ENCODE peak calls at places on chromosome 16, in nine cellular contexts. A is IMR-90; G is right lobe of liver; D is SK-MEL-5; N is occipital lobe; I is neural progenitor cell; H is activated CD4-positive, alpha-beta T cell treated with anti-CD3 and anti-CD28 coated beads for 48 hours; Z is naive thymus-derived CD8-positive, alpha-beta T cell; Y is NCI-H2081. O is an unnamed sample.

GRCh38 chr16:74984670-74985411 is at the start of gene WDR59:
- DNase-seq in D (peak), G (peak), A (peak), Y (peak), Z (peak), H (peak), I (peak), N (peak), O (peak)

GRCh38 chr16:82197540-82198240 is 27.7 kb upstream of the MPHOSPH6 start:
- DNase-seq in A (no peak), G (no peak), I (no peak), D (no peak), H (no peak), Y (no peak), Z (no peak), N (no peak), O (no peak)

GRCh38 chr16:85105475-85105874 is 6.8 kb downstream of the CIBAR2 start:
- DNase-seq in N (no peak), I (no peak), H (no peak), D (no peak), Y (no peak), A (no peak), G (no peak), Z (no peak), O (no peak)

GRCh38 chr16:82203198-82203597 is 33.2 kb upstream of the MPHOSPH6 start:
- DNase-seq in Y (no peak), G (no peak), Z (no peak), H (no peak), D (no peak), N (no peak), I (no peak), A (no peak), O (no peak)

GRCh38 chr16:51674615-51675014 is 523.5 kb upstream of the SALL1 start:
- DNase-seq in I (no peak), H (no peak), G (no peak), N (no peak), A (no peak), D (no peak), Z (no peak), Y (no peak), O (no peak)

GRCh38 chr16:67967956-67968439 is 439 bp downstream of the SLC12A4 start:
- DNase-seq in Y (no peak), D (no peak), N (no peak), Z (peak), G (no peak), I (peak), H (peak), A (peak), O (no peak)

GRCh38 chr16:48916566-48916965 is 306.6 kb upstream of the N4BP1 start:
- DNase-seq in Z (no peak), I (no peak), D (no peak), N (no peak), Y (no peak), G (no peak), H (no peak), A (no peak), O (no peak)

GRCh38 chr16:89607937-89608740 is 5.3 kb upstream of the DPEP1 start:
- DNase-seq in N (no peak), H (no peak), G (no peak), D (no peak), Z (no peak), Y (no peak), A (no peak), I (no peak), O (no peak)

GRCh38 chr16:89261691-89262563 is 44.4 kb downstream of the ZNF778 start:
- DNase-seq in D (no peak), I (no peak), N (no peak), G (no peak), A (peak), H (no peak), Y (no peak), Z (no peak), O (no peak)

GRCh38 chr16:4693956-4694663 is 748 bp downstream of the NUDT16L1 start:
- DNase-seq in A (peak), H (peak), Z (no peak), D (no peak), I (peak), G (peak), N (no peak), Y (no peak), O (peak)

O was measured in cardiac septum.